ENCODE peak calls at places on chromosomes 11 and 22, in five cellular contexts. T is SK-MEL-5; Y is EH; R is stimulated activated CD4-positive, alpha-beta T cell treated with anti-CD3 and anti-CD28 coated beads, Interleukin-1b, Interleukin-23, amount 100 ng/mL, for 48 hours; G is GM04503. P is an unnamed sample.

GRCh38 chr11:120182790-120183491 is 27.9 kb upstream of the OAF start:
- DNase-seq in T (peak), G (no peak), Y (peak), R (no peak), P (peak)

GRCh38 chr11:97684486-97685439 is 1295.0 kb downstream of the JRKL start:
- DNase-seq in T (no peak), R (no peak), G (no peak), Y (no peak), P (no peak)

GRCh38 chr22:36366291-36366708 is 21.5 kb downstream of the MYH9 start:
- DNase-seq in R (no peak), G (no peak), T (no peak), Y (no peak), P (peak)

GRCh38 chr11:59266491-59266890 is 53.8 kb upstream of the MPEG1 start:
- DNase-seq in T (no peak), G (no peak), Y (no peak), R (no peak), P (no peak)

GRCh38 chr22:23012081-23012622 is 58.2 kb upstream of the GNAZ start:
- DNase-seq in T (no peak), R (peak), G (no peak), Y (no peak), P (no peak)

GRCh38 chr11:35583126-35583525 is 35.1 kb upstream of the FJX1 start:
- DNase-seq in T (no peak), R (no peak), G (no peak), Y (peak), P (peak)

GRCh38 chr11:113447621-113448310 is 27.4 kb downstream of the DRD2 start:
- DNase-seq in T (peak), R (no peak), G (no peak), Y (peak), P (peak)

GRCh38 chr11:113937918-113938317 is 33.3 kb downstream of the HTR3B start:
- DNase-seq in G (no peak), R (no peak), T (no peak), Y (no peak), P (no peak)

GRCh38 chr11:17276236-17277023 is at the start of gene NUCB2:
- DNase-seq in G (peak), T (peak), Y (peak), R (peak), P (peak)

GRCh38 chr22:44583076-44583760 is 85.2 kb upstream of the RTL6 start:
- DNase-seq in Y (no peak), G (no peak), T (no peak), R (no peak), P (peak)

GRCh38 chr22:45893516-45893915 is 83.4 kb downstream of the WNT7B start:
- DNase-seq in T (no peak), R (no peak), G (no peak), Y (peak), P (no peak)

GRCh38 chr22:49540571-49541450 is 286.9 kb downstream of the BRD1 start:
- DNase-seq in G (no peak), T (no peak), Y (no peak), R (no peak), P (no peak)

GRCh38 chr11:45933131-45933821 is 10.8 kb downstream of the LARGE2 start:
- DNase-seq in T (no peak), Y (peak), G (no peak), R (no peak), P (no peak)

GRCh38 chr22:40951795-40952602 is 821 bp downstream of the RBX1 start:
- DNase-seq in G (peak), T (peak), Y (peak), R (no peak), P (peak)

GRCh38 chr22:46484861-46485595 is 52.4 kb downstream of the CELSR1 start:
- DNase-seq in T (no peak), Y (peak), G (no peak), R (no peak), P (no peak)

GRCh38 chr22:22770280-22770871 is 117.2 kb upstream of the IGLL5 start:
- DNase-seq in G (no peak), Y (peak), T (peak), R (peak), P (peak)

GRCh38 chr22:16959345-16959930 is 48.6 kb downstream of the GAB4 start:
- DNase-seq in Y (no peak), R (no peak), T (no peak), G (no peak), P (no peak)

GRCh38 chr11:66288138-66288865 is 641 bp downstream of the YIF1A start:
- DNase-seq in G (no peak), T (no peak), Y (peak), R (no peak), P (peak)

GRCh38 chr11:65786786-65787636 is at the start of gene OVOL1:
- DNase-seq in R (no peak), T (no peak), Y (no peak), G (no peak), P (peak)

GRCh38 chr11:77095551-77096490 is 6.8 kb upstream of the OMP start:
- DNase-seq in G (no peak), R (no peak), T (no peak), Y (no peak), P (no peak)

GRCh38 chr11:32173435-32173834 is 82.6 kb downstream of the RCN1 start:
- DNase-seq in G (no peak), Y (peak), R (peak), T (peak), P (peak)

GRCh38 chr11:70184396-70184795 is 18.7 kb upstream of the FADD start:
- DNase-seq in R (no peak), Y (no peak), G (no peak), T (no peak), P (no peak)

GRCh38 chr22:29816128-29816527 is 21.9 kb downstream of the ASCC2 start:
- DNase-seq in Y (no peak), T (no peak), R (no peak), G (no peak), P (no peak)

GRCh38 chr11:6323291-6323905 is 3.1 kb upstream of the CAVIN3 start:
- DNase-seq in G (no peak), R (no peak), T (no peak), Y (no peak), P (peak)

GRCh38 chr11:45877221-45877620 is 8.2 kb upstream of the MAPK8IP1 start:
- DNase-seq in T (no peak), Y (no peak), G (no peak), R (no peak), P (no peak)

GRCh38 chr11:88035271-88035670 is 140.0 kb downstream of the RAB38 start:
- DNase-seq in T (no peak), G (no peak), Y (peak), R (no peak), P (no peak)

GRCh38 chr11:2746401-2747230 is 46.8 kb upstream of the KCNQ1OT1 start:
- DNase-seq in Y (no peak), R (no peak), T (no peak), G (no peak), P (no peak)

GRCh38 chr11:118790357-118791014 is 478 bp downstream of the DDX6 start:
- DNase-seq in Y (peak), R (peak), T (peak), G (no peak), P (peak)

GRCh38 chr22:25729016-25729415 is 13.0 kb upstream of the MYO18B start:
- DNase-seq in T (no peak), Y (no peak), G (no peak), R (no peak), P (no peak)

GRCh38 chr11:102476812-102477211 is 24.2 kb upstream of the TMEM123 start:
- DNase-seq in R (peak), G (no peak), T (peak), Y (peak), P (peak)